ENCODE peak calls at places on chromosomes 2 and 18, in five cellular contexts. One of them, this sample, is unnamed.

GRCh38 chr2:60414731-60415130 is 138.7 kb downstream of the BCL11A start:
- DNase-seq in tibial artery: no peak
- DNase-seq in LNCaP clone FGC: no peak
- DNase-seq in kidney: no peak
- DNase-seq in ascending aorta: no peak
- DNase-seq in this sample: no peak

GRCh38 chr2:177525351-177525750 is 132.8 kb downstream of the AGPS start:
- DNase-seq in ascending aorta: no peak
- DNase-seq in LNCaP clone FGC: no peak
- DNase-seq in tibial artery: no peak
- DNase-seq in kidney: no peak
- DNase-seq in this sample: no peak

GRCh38 chr2:141728886-141729285 is 401.9 kb downstream of the LRP1B start:
- DNase-seq in LNCaP clone FGC: no peak
- DNase-seq in ascending aorta: no peak
- DNase-seq in kidney: no peak
- DNase-seq in tibial artery: no peak
- DNase-seq in this sample: no peak

GRCh38 chr2:226800941-226801784 is 1.5 kb upstream of the IRS1 start:
- DNase-seq in LNCaP clone FGC: no peak
- DNase-seq in kidney: peak
- DNase-seq in tibial artery: peak
- DNase-seq in ascending aorta: peak
- DNase-seq in this sample: peak

GRCh38 chr2:47254464-47254863 is 99.4 kb upstream of the STPG4 start:
- DNase-seq in kidney: no peak
- DNase-seq in LNCaP clone FGC: no peak
- DNase-seq in ascending aorta: no peak
- DNase-seq in tibial artery: no peak
- DNase-seq in this sample: no peak

GRCh38 chr2:33405180-33406105 is 71.0 kb upstream of the RASGRP3 start:
- DNase-seq in ascending aorta: no peak
- DNase-seq in kidney: no peak
- DNase-seq in LNCaP clone FGC: no peak
- DNase-seq in tibial artery: no peak
- DNase-seq in this sample: no peak

GRCh38 chr2:112084689-112085381 is 29.8 kb downstream of the TMEM87B start:
- DNase-seq in tibial artery: no peak
- DNase-seq in LNCaP clone FGC: peak
- DNase-seq in kidney: no peak
- DNase-seq in ascending aorta: no peak
- DNase-seq in this sample: no peak

GRCh38 chr2:179715196-179715595 is 146.2 kb downstream of the ZNF385B start:
- DNase-seq in ascending aorta: no peak
- DNase-seq in kidney: no peak
- DNase-seq in tibial artery: no peak
- DNase-seq in LNCaP clone FGC: no peak
- DNase-seq in this sample: no peak

GRCh38 chr2:9832586-9832985 is 10.7 kb upstream of the TAF1B start:
- DNase-seq in kidney: no peak
- DNase-seq in LNCaP clone FGC: no peak
- DNase-seq in ascending aorta: no peak
- DNase-seq in tibial artery: no peak
- DNase-seq in this sample: no peak

GRCh38 chr2:54206596-54206995 is 49.4 kb downstream of the TSPYL6 start:
- DNase-seq in kidney: no peak
- DNase-seq in LNCaP clone FGC: no peak
- DNase-seq in tibial artery: no peak
- DNase-seq in ascending aorta: no peak
- DNase-seq in this sample: no peak

GRCh38 chr2:66569321-66569851 is 134.5 kb downstream of the MEIS1 start:
- DNase-seq in LNCaP clone FGC: no peak
- DNase-seq in ascending aorta: no peak
- DNase-seq in kidney: no peak
- DNase-seq in tibial artery: no peak
- DNase-seq in this sample: no peak

GRCh38 chr2:14941151-14941631 is 308.7 kb downstream of the LRATD1 start:
- DNase-seq in ascending aorta: no peak
- DNase-seq in tibial artery: no peak
- DNase-seq in kidney: no peak
- DNase-seq in LNCaP clone FGC: no peak
- DNase-seq in this sample: no peak

GRCh38 chr2:14942991-14943390 is 310.5 kb downstream of the LRATD1 start:
- DNase-seq in kidney: no peak
- DNase-seq in tibial artery: no peak
- DNase-seq in ascending aorta: no peak
- DNase-seq in LNCaP clone FGC: no peak
- DNase-seq in this sample: no peak

GRCh38 chr2:14936436-14936835 is 303.9 kb downstream of the LRATD1 start:
- DNase-seq in kidney: no peak
- DNase-seq in tibial artery: no peak
- DNase-seq in LNCaP clone FGC: no peak
- DNase-seq in ascending aorta: no peak
- DNase-seq in this sample: no peak

GRCh38 chr2:14937336-14937735 is 304.8 kb downstream of the LRATD1 start:
- DNase-seq in tibial artery: no peak
- DNase-seq in ascending aorta: no peak
- DNase-seq in LNCaP clone FGC: no peak
- DNase-seq in kidney: no peak
- DNase-seq in this sample: no peak
- TF ChIP-seq CTCF in tibial artery: no peak
- TF ChIP-seq CTCF in ascending aorta: no peak
- TF ChIP-seq CTCF in LNCaP clone FGC: no peak
- TF ChIP-seq CTCF in kidney: no peak
- TF ChIP-seq CTCF in this sample: no peak

GRCh38 chr18:63747006-63747405 is 28.2 kb upstream of the SERPINB7 start:
- DNase-seq in LNCaP clone FGC: no peak
- DNase-seq in ascending aorta: no peak
- DNase-seq in tibial artery: no peak
- DNase-seq in kidney: no peak
- DNase-seq in this sample: no peak
- TF ChIP-seq CTCF in LNCaP clone FGC: no peak
- TF ChIP-seq CTCF in ascending aorta: no peak
- TF ChIP-seq CTCF in tibial artery: no peak
- TF ChIP-seq CTCF in kidney: no peak
- TF ChIP-seq CTCF in this sample: no peak

GRCh38 chr2:80501874-80502624 is 197.5 kb upstream of the LRRTM1 start:
- DNase-seq in LNCaP clone FGC: no peak
- DNase-seq in ascending aorta: no peak
- DNase-seq in tibial artery: no peak
- DNase-seq in kidney: no peak
- DNase-seq in this sample: no peak

GRCh38 chr2:80496770-80497169 is 192.2 kb upstream of the LRRTM1 start:
- DNase-seq in ascending aorta: no peak
- DNase-seq in LNCaP clone FGC: no peak
- DNase-seq in kidney: no peak
- DNase-seq in tibial artery: no peak
- DNase-seq in this sample: no peak

GRCh38 chr2:80499095-80499494 is 194.5 kb upstream of the LRRTM1 start:
- DNase-seq in tibial artery: no peak
- DNase-seq in ascending aorta: no peak
- DNase-seq in kidney: no peak
- DNase-seq in LNCaP clone FGC: peak
- DNase-seq in this sample: no peak
- TF ChIP-seq CTCF in tibial artery: no peak
- TF ChIP-seq CTCF in ascending aorta: no peak
- TF ChIP-seq CTCF in kidney: peak
- TF ChIP-seq CTCF in LNCaP clone FGC: peak
- TF ChIP-seq CTCF in this sample: peak

DNA sequence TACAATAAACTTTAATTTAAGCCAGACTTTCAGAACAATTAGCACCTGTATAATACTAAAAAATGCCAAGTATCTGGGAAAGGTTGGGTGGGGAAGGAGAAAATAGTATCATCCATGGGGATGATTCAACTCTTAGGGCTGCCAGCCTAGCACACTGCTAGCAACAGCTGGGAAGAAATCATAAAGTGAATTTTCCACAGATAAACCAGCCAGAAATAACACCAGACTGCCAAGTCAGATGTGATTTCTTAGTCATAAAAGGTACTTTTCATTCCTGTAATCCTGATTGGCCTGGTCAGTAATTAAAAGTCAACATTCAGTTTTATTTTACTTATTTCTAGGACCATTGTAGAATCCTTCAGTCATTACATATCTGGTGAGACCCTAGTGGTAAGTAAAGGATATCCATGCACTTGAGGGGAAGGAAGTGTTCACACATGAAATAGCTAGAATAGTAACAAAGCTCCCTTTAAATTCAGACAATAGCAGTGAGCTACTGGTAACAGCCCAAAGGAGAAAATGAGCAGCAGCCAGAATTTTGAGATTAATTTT is 59.4 kb downstream of the LIMS1 start:
- DNase-seq in tibial artery: no peak
- DNase-seq in LNCaP clone FGC: no peak
- DNase-seq in kidney: no peak
- DNase-seq in ascending aorta: no peak
- DNase-seq in this sample: no peak
- TF ChIP-seq CTCF in tibial artery: no peak
- TF ChIP-seq CTCF in LNCaP clone FGC: no peak
- TF ChIP-seq CTCF in kidney: no peak
- TF ChIP-seq CTCF in ascending aorta: no peak
- TF ChIP-seq CTCF in this sample: no peak

DNA sequence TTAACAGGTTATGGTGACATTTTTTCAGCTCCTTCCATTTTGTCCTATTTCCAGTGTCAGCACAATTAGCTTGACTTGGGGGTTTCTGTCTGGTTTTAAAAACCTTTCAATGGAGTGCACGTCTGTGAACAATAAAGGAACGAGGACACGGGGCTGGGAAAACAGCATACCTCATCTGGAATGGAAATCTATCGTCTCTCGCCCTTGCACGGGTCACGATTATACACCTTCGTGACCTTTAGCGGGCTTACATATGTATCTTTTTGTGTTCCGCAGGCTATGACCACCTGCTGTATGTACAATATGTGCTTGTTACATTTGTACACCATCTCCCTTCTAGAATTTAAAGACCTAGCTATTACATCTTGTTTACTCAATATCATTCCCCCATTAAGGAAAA is 2.3 kb upstream of the ZNF532 start:
- DNase-seq in kidney: no peak
- DNase-seq in ascending aorta: no peak
- DNase-seq in LNCaP clone FGC: no peak
- DNase-seq in tibial artery: no peak
- DNase-seq in this sample: no peak
- TF ChIP-seq CTCF in kidney: no peak
- TF ChIP-seq CTCF in ascending aorta: no peak
- TF ChIP-seq CTCF in LNCaP clone FGC: no peak
- TF ChIP-seq CTCF in tibial artery: no peak
- TF ChIP-seq CTCF in this sample: no peak

GRCh38 chr2:96146151-96146880 is 1.1 kb upstream of the DUSP2 start:
- DNase-seq in kidney: peak
- DNase-seq in tibial artery: peak
- DNase-seq in LNCaP clone FGC: no peak
- DNase-seq in ascending aorta: peak
- DNase-seq in this sample: no peak
- TF ChIP-seq CTCF in kidney: no peak
- TF ChIP-seq CTCF in tibial artery: no peak
- TF ChIP-seq CTCF in LNCaP clone FGC: no peak
- TF ChIP-seq CTCF in ascending aorta: no peak
- TF ChIP-seq CTCF in this sample: no peak

GRCh38 chr18:9665311-9665710 is 42.8 kb upstream of the RAB31 start:
- DNase-seq in LNCaP clone FGC: no peak
- DNase-seq in ascending aorta: no peak
- DNase-seq in tibial artery: no peak
- DNase-seq in kidney: no peak
- DNase-seq in this sample: no peak

GRCh38 chr18:9663377-9663776 is 44.7 kb upstream of the RAB31 start:
- DNase-seq in LNCaP clone FGC: no peak
- DNase-seq in ascending aorta: no peak
- DNase-seq in kidney: no peak
- DNase-seq in tibial artery: no peak
- DNase-seq in this sample: no peak

GRCh38 chr18:9658111-9658641 is 43.8 kb upstream of the PPP4R1 start:
- DNase-seq in tibial artery: no peak
- DNase-seq in LNCaP clone FGC: no peak
- DNase-seq in ascending aorta: peak
- DNase-seq in kidney: no peak
- DNase-seq in this sample: no peak

GRCh38 chr18:9659499-9660387 is 45.4 kb upstream of the PPP4R1 start:
- DNase-seq in ascending aorta: peak
- DNase-seq in LNCaP clone FGC: no peak
- DNase-seq in tibial artery: no peak
- DNase-seq in kidney: no peak
- DNase-seq in this sample: no peak

GRCh38 chr18:9661564-9661963 is 46.5 kb upstream of the RAB31 start:
- DNase-seq in LNCaP clone FGC: no peak
- DNase-seq in tibial artery: no peak
- DNase-seq in kidney: no peak
- DNase-seq in ascending aorta: peak
- DNase-seq in this sample: no peak
- TF ChIP-seq CTCF in LNCaP clone FGC: peak
- TF ChIP-seq CTCF in tibial artery: no peak
- TF ChIP-seq CTCF in kidney: no peak
- TF ChIP-seq CTCF in ascending aorta: no peak
- TF ChIP-seq CTCF in this sample: no peak

GRCh38 chr2:70261501-70261900 is 3.6 kb downstream of the PCYOX1 start:
- DNase-seq in kidney: no peak
- DNase-seq in tibial artery: no peak
- DNase-seq in ascending aorta: no peak
- DNase-seq in LNCaP clone FGC: no peak
- DNase-seq in this sample: no peak
- TF ChIP-seq CTCF in kidney: no peak
- TF ChIP-seq CTCF in tibial artery: no peak
- TF ChIP-seq CTCF in ascending aorta: no peak
- TF ChIP-seq CTCF in LNCaP clone FGC: no peak
- TF ChIP-seq CTCF in this sample: no peak

DNA sequence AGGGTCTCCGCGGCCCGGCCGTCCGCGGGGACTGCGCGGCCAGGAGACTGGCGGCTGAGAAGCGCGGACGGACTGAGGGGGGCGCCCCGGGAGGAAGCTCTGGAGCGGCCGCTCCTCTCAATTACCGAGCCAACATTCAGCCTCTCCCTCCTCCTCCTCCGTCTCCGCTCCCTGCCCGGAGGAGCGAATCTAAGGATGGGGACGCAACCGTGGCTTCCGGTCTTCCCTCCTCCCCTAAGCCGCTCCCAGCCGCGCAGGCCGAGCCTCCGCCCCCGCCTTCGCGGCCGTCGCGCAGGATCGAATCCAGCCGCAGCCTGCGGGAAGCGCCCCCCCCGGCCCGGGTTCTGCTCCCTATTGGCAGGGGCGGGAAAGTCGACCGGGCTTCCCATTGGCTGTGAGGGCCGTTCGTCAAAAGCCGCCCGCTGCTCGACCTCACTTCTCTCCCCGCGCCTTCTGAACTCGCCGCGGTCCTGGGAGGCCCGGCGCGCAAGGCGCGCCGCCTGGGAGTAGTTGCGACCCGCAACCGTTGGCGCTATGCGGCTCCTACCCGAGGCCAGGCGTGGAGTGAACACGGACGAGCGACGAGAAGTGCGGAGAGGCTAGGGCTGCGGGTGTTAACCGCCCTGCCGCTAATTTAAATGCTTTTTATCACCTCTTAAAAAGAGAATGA is at the start of gene HNRNPLL:
- DNase-seq in LNCaP clone FGC: peak
- DNase-seq in ascending aorta: peak
- DNase-seq in tibial artery: peak
- DNase-seq in kidney: peak
- DNase-seq in this sample: peak
- TF ChIP-seq CTCF in LNCaP clone FGC: no peak
- TF ChIP-seq CTCF in ascending aorta: no peak
- TF ChIP-seq CTCF in tibial artery: no peak
- TF ChIP-seq CTCF in kidney: no peak
- TF ChIP-seq CTCF in this sample: no peak

GRCh38 chr18:39966275-39966674 is 1988.8 kb upstream of the PIK3C3 start:
- DNase-seq in tibial artery: no peak
- DNase-seq in LNCaP clone FGC: no peak
- DNase-seq in kidney: no peak
- DNase-seq in ascending aorta: no peak
- DNase-seq in this sample: no peak
- TF ChIP-seq CTCF in tibial artery: no peak
- TF ChIP-seq CTCF in LNCaP clone FGC: peak
- TF ChIP-seq CTCF in kidney: no peak
- TF ChIP-seq CTCF in ascending aorta: no peak
- TF ChIP-seq CTCF in this sample: peak